ENCODE peak calls at places on chromosomes 7 and 10, in five cellular contexts. L is HFFc6, G is HT-29, T is HuH-7.5, R is osteocyte. Q is an unnamed sample.

GRCh38 chr7:50653116-50653854 is 88.1 kb upstream of the DDC start:
- DNase-seq in L (no peak), T (no peak), R (peak; percentile 63), G (no peak), Q (no peak)

GRCh38 chr10:42977032-42977416 is 99.8 kb upstream of the RET start:
- DNase-seq in T (no peak), G (no peak), L (no peak), R (no peak), Q (no peak)

GRCh38 chr7:18357691-18358090 is 137.9 kb upstream of the HDAC9 start:
- DNase-seq in G (peak; percentile 17), R (no peak), L (peak; percentile 15), T (no peak), Q (no peak)

GRCh38 chr7:64618785-64619456 is 47.0 kb upstream of the ZNF107 start:
- DNase-seq in L (peak; percentile 50), G (peak; percentile 85), T (no peak), R (no peak), Q (no peak)

GRCh38 chr7:86914468-86915054 is 144.9 kb downstream of the ELAPOR2 start:
- DNase-seq in L (no peak), R (no peak), G (peak; percentile 30), T (no peak), Q (no peak)

GRCh38 chr7:80018941-80019808 is 115.5 kb upstream of the GNAI1 start:
- DNase-seq in L (peak; percentile 33), T (peak; percentile 25), G (peak; percentile 73), R (no peak), Q (no peak)

GRCh38 chr10:51698473-51699063 is 827 bp downstream of the CSTF2T start:
- DNase-seq in L (no peak), T (no peak), R (no peak), G (no peak), Q (no peak)

GRCh38 chr7:91683823-91684222 is 196.7 kb downstream of the MTERF1 start:
- DNase-seq in L (peak; percentile 43), T (no peak), G (no peak), R (no peak), Q (no peak)

GRCh38 chr10:81502677-81503359 is 372.2 kb upstream of the NRG3 start:
- DNase-seq in L (no peak), G (no peak), T (no peak), R (no peak), Q (no peak)

GRCh38 chr10:113053881-113054280 is 103.8 kb downstream of the TCF7L2 start:
- DNase-seq in G (no peak), T (no peak), L (no peak), R (no peak), Q (no peak)

GRCh38 chr7:128422856-128423255 is 13.1 kb upstream of the IMPDH1 start:
- DNase-seq in R (no peak), L (no peak), T (no peak), G (no peak), Q (no peak)

GRCh38 chr10:119070395-119071165 is 10.0 kb downstream of the EIF3A start:
- DNase-seq in R (no peak), G (no peak), L (no peak), T (no peak), Q (no peak)

GRCh38 chr7:134755422-134756022 is 23.9 kb upstream of the CALD1 start:
- DNase-seq in T (no peak), G (peak; percentile 15), L (peak; percentile 41), R (peak; percentile 83), Q (no peak)

GRCh38 chr10:81847675-81848074 is 27.3 kb upstream of the NRG3 start:
- DNase-seq in R (no peak), T (no peak), L (no peak), G (no peak), Q (no peak)

GRCh38 chr10:60817135-60817805 is 39.0 kb downstream of the CDK1 start:
- DNase-seq in G (no peak), T (no peak), L (peak; percentile 60), R (no peak), Q (no peak)

GRCh38 chr7:3028767-3029111 is 14.9 kb downstream of the CARD11 start:
- DNase-seq in R (no peak), G (no peak), L (no peak), T (no peak), Q (no peak)

GRCh38 chr7:133853706-133854276 is 273.3 kb upstream of the LRGUK start:
- DNase-seq in R (peak; percentile 88), L (peak; percentile 91), T (peak; percentile 27), G (peak; percentile 96), Q (no peak)

GRCh38 chr10:12077580-12078180 is 8.9 kb downstream of the DHTKD1 start:
- DNase-seq in R (no peak), L (no peak), G (no peak), T (no peak), Q (no peak)

GRCh38 chr10:27626821-27627359 is 118.7 kb downstream of the MKX start:
- DNase-seq in R (no peak), T (no peak), L (no peak), G (no peak), Q (no peak)

GRCh38 chr7:1665721-1666250 is 4.3 kb upstream of the ELFN1 start:
- DNase-seq in L (no peak), R (no peak), T (peak; percentile 85), G (no peak), Q (no peak)

GRCh38 chr10:132779850-132780249 is 6.1 kb downstream of the NKX6-2 start:
- DNase-seq in R (no peak), T (no peak), G (no peak), L (no peak), Q (no peak)

GRCh38 chr10:70513848-70514309 is 35.3 kb downstream of the PALD1 start:
- DNase-seq in G (peak; percentile 11), T (no peak), R (no peak), L (no peak), Q (no peak)

GRCh38 chr7:111735661-111736323 is 173.5 kb upstream of the IMMP2L start:
- DNase-seq in T (peak; percentile 65), L (peak; percentile 74), G (peak; percentile 90), R (no peak), Q (no peak)

GRCh38 chr10:8084799-8085198 is 30.3 kb downstream of the GATA3 start:
- DNase-seq in G (no peak), T (no peak), L (no peak), R (no peak), Q (no peak)

GRCh38 chr10:4638116-4638515 is 187.9 kb upstream of the AKR1E2 start:
- DNase-seq in T (no peak), R (no peak), G (no peak), L (no peak), Q (no peak)

GRCh38 chr10:10138685-10139084 is 879.0 kb upstream of the CELF2 start:
- DNase-seq in L (no peak), T (no peak), R (no peak), G (no peak), Q (no peak)

GRCh38 chr7:77993823-77994222 is 195.2 kb downstream of the PHTF2 start:
- DNase-seq in G (no peak), R (no peak), T (no peak), L (no peak), Q (no peak)

GRCh38 chr7:39016609-39017008 is 38.9 kb downstream of the POU6F2 start:
- DNase-seq in R (no peak), L (no peak), G (peak; percentile 96), T (no peak), Q (no peak)

GRCh38 chr10:25047902-25048301 is 31.5 kb downstream of the THNSL1 start:
- DNase-seq in L (peak; percentile 58), R (no peak), T (no peak), G (no peak), Q (no peak)

GRCh38 chr7:70554646-70555045 is 577.3 kb upstream of the GALNT17 start:
- DNase-seq in R (no peak), L (no peak), G (no peak), T (no peak), Q (no peak)

GRCh38 chr7:158732483-158733219 is 28.0 kb upstream of the NCAPG2 start:
- DNase-seq in G (no peak), L (no peak), T (no peak), R (no peak), Q (peak; percentile 47)

GRCh38 chr10:101441539-101442455 is 87.8 kb downstream of the BTRC start:
- DNase-seq in R (no peak), T (peak; percentile 29), G (peak; percentile 61), L (peak; percentile 70), Q (no peak)

GRCh38 chr10:77526861-77527617 is 110.6 kb downstream of the KCNMA1 start:
- DNase-seq in R (no peak), G (no peak), T (no peak), L (no peak), Q (no peak)

GRCh38 chr10:88395677-88396076 is 187.4 kb downstream of the RNLS start:
- DNase-seq in L (peak; percentile 28), R (no peak), T (no peak), G (no peak), Q (no peak)

GRCh38 chr7:100865971-100866720 is 1.0 kb upstream of the TRIP6 start:
- DNase-seq in T (no peak), R (no peak), G (peak; percentile 92), L (no peak), Q (no peak)

GRCh38 chr10:68784476-68784875 is 42.9 kb upstream of the STOX1 start:
- DNase-seq in T (no peak), L (no peak), G (no peak), R (no peak), Q (no peak)

GRCh38 chr7:71843677-71844076 is 568.5 kb downstream of the CALN1 start:
- DNase-seq in L (no peak), T (no peak), G (no peak), R (no peak), Q (no peak)